ENCODE peak calls at places on chromosomes 5 and 9, in five cellular contexts. H is activated T-cell treated with anti-CD3 and anti-CD28 coated beads, Interleukin-2, amount 50 U/mL, for 72 hours; L is neural progenitor cell; G is iPS-NIHi11; P is EH. J is an unnamed sample.

GRCh38 chr5:95615164-95615467 is 4.8 kb upstream of the GPR150 start:
- DNase-seq in H (no peak), L (no peak), G (no peak), P (no peak), J (no peak)

GRCh38 chr5:57698785-57699184 is 216.2 kb upstream of the ACTBL2 start:
- DNase-seq in H (no peak), L (peak; percentile 14), G (peak; percentile 56), P (no peak), J (peak; percentile 92)

GRCh38 chr5:133423031-133423617 is 189.2 kb downstream of the FSTL4 start:
- DNase-seq in H (no peak), L (peak; percentile 30), G (no peak), P (no peak), J (no peak)

GRCh38 chr9:126116351-126117157 is 210.1 kb upstream of the MVB12B start:
- DNase-seq in H (no peak), L (peak; percentile 26), G (no peak), P (no peak), J (no peak)

GRCh38 chr9:128553695-128554094 is 1.3 kb downstream of the SPTAN1 start:
- DNase-seq in H (no peak), L (no peak), G (no peak), P (peak; percentile 78), J (peak; percentile 69)

GRCh38 chr5:154444559-154445421 is 1.0 kb upstream of the SAP30L start:
- DNase-seq in H (peak; percentile 26), L (peak; percentile 59), G (peak; percentile 65), P (peak; percentile 26), J (peak; percentile 43)

GRCh38 chr5:31581498-31582099 is 49.5 kb downstream of the C5orf22 start:
- DNase-seq in H (peak; percentile 13), L (peak; percentile 52), G (no peak), P (peak; percentile 52), J (peak; percentile 63)

GRCh38 chr5:39459091-39459490 is 34.3 kb upstream of the DAB2 start:
- DNase-seq in H (no peak), L (no peak), G (no peak), P (peak; percentile 83), J (no peak)

GRCh38 chr5:69209607-69210006 is 20.2 kb downstream of the CENPH start:
- DNase-seq in H (no peak), L (no peak), G (no peak), P (peak; percentile 62), J (no peak)

J was measured in dermis blood vessel endothelial cell.